ENCODE peak calls at places on chromosomes 12 and 14, in six cellular contexts. M is bronchial epithelial cell, F is stomach, W is neural progenitor cell, K is A549, J is pancreas. O is an unnamed sample.
A peak's percentile ranks its signal among the peaks of the same experiment; 100 is the strongest.

GRCh38 chr12:102702447-102703114 is 214.5 kb downstream of the PAH start:
- DNase-seq in M (peak; percentile 46), F (peak; percentile 70), W (peak; percentile 37), K (peak; percentile 53), J (no peak), O (peak; percentile 55)

GRCh38 chr12:52203126-52203921 is 11.5 kb upstream of the KRT80 start:
- DNase-seq in M (peak; percentile 79), F (peak; percentile 36), W (peak; percentile 31), K (peak; percentile 66), J (no peak), O (peak; percentile 66)

GRCh38 chr14:51607677-51608076 is 44.0 kb upstream of the FRMD6 start:
- DNase-seq in M (no peak), F (no peak), W (no peak), K (no peak), J (no peak), O (no peak)

GRCh38 chr12:70853326-70853725 is 67.2 kb downstream of the PTPRR start:
- DNase-seq in M (peak; percentile 12), F (no peak), W (no peak), K (no peak), J (no peak), O (no peak)

GRCh38 chr14:57329833-57330232 is 60.6 kb upstream of the NAA30 start:
- DNase-seq in M (no peak), F (no peak), W (no peak), K (no peak), J (no peak), O (no peak)

GRCh38 chr14:67487937-67488893 is at the start of gene TMEM229B:
- DNase-seq in M (no peak), F (peak; percentile 66), W (no peak), K (no peak), J (no peak), O (no peak)

GRCh38 chr12:32504626-32505025 is 105.3 kb downstream of the FGD4 start:
- DNase-seq in M (peak; percentile 90), F (no peak), W (no peak), K (no peak), J (no peak), O (no peak)

GRCh38 chr14:79016828-79017505 is 846.8 kb downstream of the NRXN3 start:
- DNase-seq in M (peak; percentile 55), F (no peak), W (no peak), K (no peak), J (no peak), O (no peak)

GRCh38 chr12:62714409-62715075 is 220.4 kb downstream of the PPM1H start:
- DNase-seq in M (no peak), F (no peak), W (no peak), K (no peak), J (no peak), O (no peak)

GRCh38 chr12:11825278-11825677 is 175.8 kb downstream of the ETV6 start:
- DNase-seq in M (no peak), F (no peak), W (no peak), K (no peak), J (no peak), O (no peak)

GRCh38 chr14:105532735-105533141 is 6.4 kb downstream of the TMEM121 start:
- DNase-seq in M (no peak), F (no peak), W (peak; percentile 45), K (peak; percentile 72), J (peak; percentile 53), O (peak; percentile 50)

GRCh38 chr14:73640796-73641195 is 4.0 kb upstream of the DNAL1 start:
- DNase-seq in M (no peak), F (no peak), W (no peak), K (no peak), J (no peak), O (no peak)

GRCh38 chr12:100165356-100165755 is 22.7 kb upstream of the BLTP3B start:
- DNase-seq in M (no peak), F (no peak), W (no peak), K (no peak), J (no peak), O (no peak)

GRCh38 chr14:65422093-65422834 is 9.7 kb downstream of the FUT8 start:
- DNase-seq in M (no peak), F (no peak), W (no peak), K (no peak), J (no peak), O (no peak)

GRCh38 chr14:76770521-76771431 is 9.5 kb downstream of the VASH1 start:
- DNase-seq in M (no peak), F (no peak), W (no peak), K (no peak), J (peak; percentile 29), O (no peak)

GRCh38 chr14:100846309-100846859 is 20.5 kb downstream of the MEG3 start:
- DNase-seq in M (no peak), F (no peak), W (no peak), K (no peak), J (no peak), O (no peak)

GRCh38 chr14:21096438-21096837 is 2.0 kb downstream of the ZNF219 start:
- DNase-seq in M (no peak), F (no peak), W (no peak), K (no peak), J (no peak), O (no peak)

GRCh38 chr12:46217686-46218508 is 50.9 kb downstream of the SLC38A1 start:
- DNase-seq in M (no peak), F (peak; percentile 34), W (no peak), K (no peak), J (no peak), O (no peak)

GRCh38 chr12:25591132-25591531 is 38.0 kb upstream of the LMNTD1 start:
- DNase-seq in M (no peak), F (no peak), W (peak; percentile 23), K (no peak), J (no peak), O (no peak)

GRCh38 chr12:646303-647038 is 16.8 kb downstream of the NINJ2 start:
- DNase-seq in M (no peak), F (peak; percentile 73), W (no peak), K (no peak), J (no peak), O (no peak)

GRCh38 chr14:103836976-103837725 is 10.2 kb downstream of the PPP1R13B start:
- DNase-seq in M (no peak), F (no peak), W (no peak), K (no peak), J (no peak), O (no peak)

GRCh38 chr14:99035268-99035667 is 236.7 kb downstream of the BCL11B start:
- DNase-seq in M (peak; percentile 75), F (no peak), W (no peak), K (no peak), J (no peak), O (peak; percentile 16)

GRCh38 chr12:50258167-50258551 is 25.2 kb downstream of the LIMA1 start:
- DNase-seq in M (peak; percentile 34), F (no peak), W (no peak), K (no peak), J (no peak), O (no peak)

GRCh38 chr14:81169267-81169666 is 51.5 kb downstream of the GTF2A1 start:
- DNase-seq in M (no peak), F (no peak), W (no peak), K (no peak), J (no peak), O (no peak)

GRCh38 chr14:81169711-81170103 is 51.1 kb downstream of the GTF2A1 start:
- DNase-seq in M (no peak), F (peak; percentile 58), W (peak; percentile 6), K (no peak), J (peak; percentile 59), O (no peak)

GRCh38 chr14:81172353-81172752 is 48.4 kb downstream of the GTF2A1 start:
- DNase-seq in M (no peak), F (no peak), W (no peak), K (no peak), J (no peak), O (no peak)

GRCh38 chr14:81170104-81170828 is 50.5 kb downstream of the GTF2A1 start:
- DNase-seq in M (peak; percentile 80), F (peak; percentile 92), W (peak; percentile 91), K (peak; percentile 89), J (peak; percentile 97), O (peak; percentile 78)

DNA sequence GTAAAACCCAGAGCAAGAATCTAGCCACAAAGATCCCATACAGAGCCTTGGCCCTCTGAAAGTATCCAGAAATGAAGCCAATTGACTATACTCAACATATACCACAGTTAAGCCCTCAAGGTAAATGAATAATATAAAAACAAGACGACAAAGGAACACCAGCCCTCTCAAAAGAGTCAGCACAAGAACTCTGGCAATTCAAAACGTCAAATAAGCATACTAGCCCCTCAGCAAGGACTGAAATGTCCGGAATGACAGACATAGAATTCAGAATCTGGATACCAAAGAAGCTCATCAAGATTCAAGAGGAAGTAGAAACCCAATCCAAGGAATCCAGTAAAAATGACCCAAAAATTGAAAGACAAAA is 49.9 kb downstream of the GTF2A1 start:
- DNase-seq in M (no peak), F (no peak), W (no peak), K (no peak), J (no peak), O (no peak)
- TF ChIP-seq CTCF in M (no peak), F (no peak), W (no peak), K (no peak), J (no peak), O (no peak)

DNA sequence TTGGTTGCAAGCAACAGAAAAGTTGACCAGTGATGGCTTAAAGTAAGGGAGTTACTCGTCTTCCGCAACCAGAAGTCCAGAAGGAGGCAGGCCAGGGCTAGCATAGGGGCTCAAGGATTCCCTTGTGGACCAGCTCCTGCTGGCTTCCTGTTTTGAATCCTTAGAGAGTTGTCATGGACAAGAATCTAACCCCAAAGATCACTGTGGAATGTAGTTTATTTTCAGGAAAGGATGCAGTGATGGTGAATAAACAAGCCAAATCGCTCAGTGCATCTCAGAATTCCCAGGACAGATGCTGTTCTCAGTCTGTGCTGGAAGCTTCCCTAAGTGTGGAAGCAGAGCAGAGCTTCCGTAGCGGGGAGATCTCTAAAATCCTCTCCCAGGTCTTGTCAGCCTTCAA is 311.3 kb downstream of the C12orf75 start:
- DNase-seq in M (no peak), F (no peak), W (no peak), K (no peak), J (no peak), O (no peak)
- TF ChIP-seq CTCF in M (no peak), F (no peak), W (no peak), K (no peak), J (no peak), O (no peak)

DNA sequence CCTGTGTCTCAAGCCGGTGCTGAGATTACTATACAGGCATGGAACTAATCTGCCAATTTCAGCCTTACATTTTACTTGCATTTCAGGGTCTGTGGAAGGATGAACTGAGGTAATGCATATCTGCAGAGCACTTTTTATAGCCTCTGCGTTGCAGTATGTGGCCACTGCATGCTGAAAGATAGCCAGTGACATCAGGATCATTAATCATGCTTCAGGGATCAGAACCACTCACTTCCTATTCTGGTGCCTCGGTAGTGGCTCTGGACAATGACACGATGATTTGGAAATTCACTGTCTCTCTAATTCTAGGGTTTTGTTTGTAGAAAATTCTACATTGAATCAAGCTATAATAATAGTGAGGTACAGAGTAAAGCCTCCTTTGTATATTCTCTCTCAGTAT is 554.2 kb upstream of the MIS18BP1 start:
- DNase-seq in M (no peak), F (no peak), W (no peak), K (no peak), J (no peak), O (no peak)
- TF ChIP-seq CTCF in M (no peak), F (no peak), W (no peak), K (no peak), J (no peak), O (no peak)

GRCh38 chr12:95481072-95481471 is 7.1 kb downstream of the METAP2 start:
- DNase-seq in M (peak; percentile 54), F (no peak), W (no peak), K (no peak), J (no peak), O (no peak)
- TF ChIP-seq CTCF in M (no peak), F (no peak), W (no peak), K (no peak), J (no peak), O (no peak)

GRCh38 chr12:94725375-94726168 is 75.2 kb upstream of the TMCC3 start:
- DNase-seq in M (peak; percentile 73), F (peak; percentile 51), W (peak; percentile 77), K (peak; percentile 30), J (no peak), O (peak; percentile 40)
- TF ChIP-seq CTCF in M (peak; percentile 58), F (peak; percentile 9), W (peak; percentile 57), K (no peak), J (no peak), O (no peak)